ENCODE peak calls at places on chromosome 20, in five cellular contexts. A is suprapubic skin; K is AG09319; I is CD4-positive, alpha-beta T cell; B is Calu3. X is an unnamed sample.

GRCh38 chr20:34337982-34338756 is 24.9 kb upstream of the ITCH start:
- DNase-seq in A (no peak), K (no peak), I (no peak), B (no peak), X (no peak)

GRCh38 chr20:50980851-50981713 is 22.5 kb downstream of the MOCS3 start:
- DNase-seq in A (no peak), K (no peak), I (peak), B (peak), X (no peak)

GRCh38 chr20:3723284-3723683 is 9.2 kb upstream of the HSPA12B start:
- DNase-seq in A (no peak), K (no peak), I (no peak), B (no peak), X (no peak)

GRCh38 chr20:59316911-59317310 is 16.5 kb downstream of the EDN3 start:
- DNase-seq in A (no peak), K (no peak), I (no peak), B (no peak), X (no peak)

GRCh38 chr20:42346771-42347170 is 728.6 kb upstream of the CHD6 start:
- DNase-seq in A (no peak), K (no peak), I (no peak), B (no peak), X (no peak)

GRCh38 chr20:31861346-31862156 is 8.8 kb downstream of the DUSP15 start:
- DNase-seq in A (peak), K (no peak), I (peak), B (peak), X (peak)

GRCh38 chr20:58086763-58087566 is 141.5 kb downstream of the ANKRD60 start:
- DNase-seq in A (peak), K (no peak), I (no peak), B (peak), X (no peak)

GRCh38 chr20:13432126-13432525 is 206.6 kb downstream of the TASP1 start:
- DNase-seq in A (no peak), K (no peak), I (no peak), B (no peak), X (no peak)

GRCh38 chr20:35360033-35360432 is 51.7 kb downstream of the UQCC1 start:
- DNase-seq in A (no peak), K (no peak), I (no peak), B (no peak), X (no peak)

GRCh38 chr20:33866398-33867079 is 55.4 kb downstream of the CHMP4B start:
- DNase-seq in A (no peak), K (no peak), I (no peak), B (no peak), X (no peak)

GRCh38 chr20:37511605-37512275 is 9.3 kb upstream of the NNAT start:
- DNase-seq in A (no peak), K (peak), I (no peak), B (no peak), X (no peak)

GRCh38 chr20:55354700-55355099 is 650.6 kb downstream of the CBLN4 start:
- DNase-seq in A (no peak), K (no peak), I (no peak), B (no peak), X (no peak)

GRCh38 chr20:24662286-24662685 is 192.9 kb downstream of the SYNDIG1 start:
- DNase-seq in A (no peak), K (no peak), I (no peak), B (no peak), X (peak)

GRCh38 chr20:62820208-62820961 is 3.5 kb downstream of the COL9A3 start:
- DNase-seq in A (no peak), K (no peak), I (no peak), B (no peak), X (no peak)

GRCh38 chr20:48648482-48649051 is 179.2 kb downstream of the PREX1 start:
- DNase-seq in A (no peak), K (no peak), I (no peak), B (peak), X (no peak)

GRCh38 chr20:62721511-62722197 is 13.0 kb downstream of the NTSR1 start:
- DNase-seq in A (no peak), K (no peak), I (no peak), B (no peak), X (no peak)

GRCh38 chr20:37408930-37409210 is 62.9 kb downstream of the SRC start:
- DNase-seq in A (no peak), K (no peak), I (no peak), B (no peak), X (no peak)

GRCh38 chr20:39264506-39265172 is 302.5 kb downstream of the DHX35 start:
- DNase-seq in A (no peak), K (peak), I (no peak), B (peak), X (no peak)

GRCh38 chr20:36720510-36720909 is 25.4 kb downstream of the NDRG3 start:
- DNase-seq in A (no peak), K (no peak), I (no peak), B (no peak), X (no peak)

GRCh38 chr20:15703171-15703911 is 869.9 kb downstream of the KIF16B start:
- DNase-seq in A (no peak), K (no peak), I (no peak), B (peak), X (no peak)

GRCh38 chr20:54132612-54133433 is 41.0 kb downstream of the CYP24A1 start:
- DNase-seq in A (no peak), K (peak), I (no peak), B (peak), X (no peak)

GRCh38 chr20:35276408-35276807 is 1.5 kb downstream of the MMP24OS start:
- DNase-seq in A (no peak), K (no peak), I (no peak), B (no peak), X (no peak)

GRCh38 chr20:59823860-59824259 is 109.6 kb downstream of the SYCP2 start:
- DNase-seq in A (peak), K (no peak), I (no peak), B (no peak), X (no peak)

DNA sequence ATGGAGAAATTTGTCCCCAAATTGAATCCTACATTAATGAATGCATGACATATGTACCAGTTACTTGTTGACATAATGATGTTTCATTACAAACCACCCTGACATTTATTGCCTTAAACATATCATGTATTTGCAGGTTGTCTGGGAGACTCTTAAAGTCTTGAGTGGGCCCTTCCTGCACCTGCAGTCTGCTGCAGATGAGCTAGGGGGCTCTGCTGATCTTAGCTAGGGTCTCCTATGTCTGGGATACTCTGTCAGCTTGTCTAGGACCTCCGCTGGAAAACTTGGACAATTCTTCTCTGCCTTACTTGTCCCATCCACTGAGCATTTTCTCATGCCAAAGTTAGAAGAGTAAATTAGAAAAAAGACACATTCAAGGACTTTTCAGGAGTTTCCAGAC is 581.6 kb downstream of the HAO1 start:
- DNase-seq in A (no peak), K (no peak), I (no peak), B (no peak), X (no peak)
- TF ChIP-seq CTCF in A (no peak), K (peak), I (no peak), B (no peak), X (no peak)

GRCh38 chr20:20364016-20364746 is 3.7 kb upstream of the INSM1 start:
- DNase-seq in A (no peak), K (no peak), I (no peak), B (no peak), X (no peak)

GRCh38 chr20:20363449-20364015 is 4.4 kb upstream of the INSM1 start:
- DNase-seq in A (no peak), K (no peak), I (no peak), B (no peak), X (no peak)

GRCh38 chr20:20360464-20360863 is 7.4 kb upstream of the INSM1 start:
- DNase-seq in A (no peak), K (peak), I (no peak), B (no peak), X (no peak)

GRCh38 chr20:20364747-20365558 is 3.0 kb upstream of the INSM1 start:
- DNase-seq in A (no peak), K (no peak), I (no peak), B (no peak), X (no peak)

DNA sequence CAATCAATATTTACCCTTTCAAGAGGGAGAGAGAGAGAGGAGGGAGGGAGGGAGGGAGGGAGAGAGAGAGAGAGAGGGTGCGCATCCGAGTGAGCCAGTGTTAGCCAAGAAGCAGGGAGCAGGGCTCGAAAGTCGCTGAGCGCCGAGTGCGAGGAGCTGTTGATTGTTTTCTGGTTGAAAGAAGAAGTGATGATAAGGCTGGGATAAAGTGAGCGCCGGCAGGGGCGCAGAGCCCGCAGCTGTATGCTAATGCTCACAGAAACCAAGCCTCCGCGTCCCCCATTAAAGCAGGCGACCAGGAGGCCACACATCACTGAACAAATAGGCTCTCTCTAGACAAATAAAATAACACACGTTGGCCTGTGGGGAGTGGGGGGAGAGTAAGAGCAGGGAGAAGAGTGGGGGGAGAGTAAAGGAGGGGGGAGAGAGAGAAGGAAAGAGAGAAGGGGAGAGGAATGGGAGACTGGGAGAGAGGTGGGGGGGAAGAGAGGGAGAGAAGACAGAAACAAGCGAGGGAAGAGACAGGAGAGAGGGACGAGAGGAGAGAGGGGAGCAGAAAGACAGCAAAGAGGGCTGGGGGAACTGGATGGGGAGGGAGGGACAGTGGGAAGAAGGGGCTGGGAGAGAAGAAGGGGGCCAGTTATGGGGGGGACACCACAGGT is 5.0 kb upstream of the INSM1 start:
- DNase-seq in A (no peak), K (no peak), I (no peak), B (no peak), X (no peak)
- TF ChIP-seq CTCF in A (no peak), K (no peak), I (no peak), B (no peak), X (no peak)

GRCh38 chr20:1824834-1825233 is 70.4 kb upstream of the SIRPA start:
- DNase-seq in A (no peak), K (no peak), I (no peak), B (no peak), X (no peak)

GRCh38 chr20:1824177-1824576 is 71.0 kb upstream of the SIRPA start:
- DNase-seq in A (no peak), K (no peak), I (no peak), B (no peak), X (no peak)

GRCh38 chr20:1825492-1825891 is 69.7 kb upstream of the SIRPA start:
- DNase-seq in A (no peak), K (no peak), I (no peak), B (no peak), X (no peak)

GRCh38 chr20:1827510-1827973 is 67.7 kb upstream of the SIRPA start:
- DNase-seq in A (no peak), K (no peak), I (no peak), B (no peak), X (no peak)

DNA sequence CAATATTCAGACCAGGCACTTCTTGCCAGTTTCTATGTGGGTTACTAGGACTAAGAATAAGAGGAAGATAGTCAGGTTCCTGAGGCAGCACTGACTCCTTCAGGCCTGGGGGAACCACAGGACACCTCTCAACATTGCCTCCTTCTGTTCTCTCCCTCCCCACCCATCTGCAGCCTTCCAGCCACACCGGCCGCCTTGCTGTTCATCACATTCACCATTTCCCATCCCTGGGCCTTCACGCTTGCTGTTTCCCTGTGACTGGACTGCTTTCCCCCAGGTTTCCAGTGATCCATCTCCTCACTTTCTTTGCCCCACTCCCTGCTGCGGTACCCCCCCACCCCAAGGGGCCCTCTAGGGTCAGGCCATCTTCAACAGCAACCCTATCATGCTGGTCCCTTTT is 69.2 kb upstream of the SIRPA start:
- DNase-seq in A (no peak), K (no peak), I (no peak), B (no peak), X (no peak)
- TF ChIP-seq CTCF in A (no peak), K (no peak), I (no peak), B (no peak), X (no peak)

GRCh38 chr20:18718129-18718528 is 95.5 kb upstream of the SCP2D1 start:
- DNase-seq in A (no peak), K (no peak), I (no peak), B (no peak), X (no peak)
- TF ChIP-seq CTCF in A (no peak), K (no peak), I (no peak), B (no peak), X (no peak)

GRCh38 chr20:43477193-43477592 is 19.5 kb downstream of the SRSF6 start:
- DNase-seq in A (no peak), K (no peak), I (no peak), B (no peak), X (no peak)
- TF ChIP-seq CTCF in A (no peak), K (no peak), I (no peak), B (no peak), X (no peak)

GRCh38 chr20:47020231-47020630 is 125.6 kb downstream of the EYA2 start:
- DNase-seq in A (no peak), K (no peak), I (no peak), B (no peak), X (no peak)
- TF ChIP-seq CTCF in A (no peak), K (no peak), I (no peak), B (no peak), X (peak)